ENCODE peak calls at places on chromosomes 4 and X, in ten cellular contexts. One of them, this sample, is unnamed.

GRCh38 chr4:172892300-172892699 is 276.3 kb upstream of the GALNT7 start:
- DNase-seq in suprapubic skin: no peak
- DNase-seq in HepG2: no peak
- DNase-seq in vagina: no peak
- DNase-seq in H1: peak
- DNase-seq in spleen: no peak
- DNase-seq in stomach: no peak
- DNase-seq in prostate gland: no peak
- DNase-seq in esophagus muscularis mucosa: no peak
- DNase-seq in breast epithelium: no peak
- DNase-seq in this sample: no peak

GRCh38 chrX:475926-476723 is 89.4 kb upstream of the PPP2R3B start:
- DNase-seq in H1: no peak
- DNase-seq in HepG2: no peak
- DNase-seq in prostate gland: no peak
- DNase-seq in esophagus muscularis mucosa: no peak
- DNase-seq in spleen: peak
- DNase-seq in vagina: no peak
- DNase-seq in suprapubic skin: no peak
- DNase-seq in breast epithelium: no peak
- DNase-seq in stomach: no peak
- DNase-seq in this sample: peak

GRCh38 chrX:151081016-151081415 is 95.4 kb upstream of the GPR50 start:
- DNase-seq in vagina: no peak
- DNase-seq in breast epithelium: no peak
- DNase-seq in prostate gland: no peak
- DNase-seq in suprapubic skin: no peak
- DNase-seq in spleen: no peak
- DNase-seq in esophagus muscularis mucosa: no peak
- DNase-seq in H1: no peak
- DNase-seq in stomach: no peak
- DNase-seq in HepG2: no peak
- DNase-seq in this sample: no peak

GRCh38 chr4:159504634-159505033 is 401.8 kb downstream of the RAPGEF2 start:
- DNase-seq in breast epithelium: no peak
- DNase-seq in HepG2: no peak
- DNase-seq in vagina: no peak
- DNase-seq in H1: no peak
- DNase-seq in suprapubic skin: no peak
- DNase-seq in stomach: no peak
- DNase-seq in esophagus muscularis mucosa: no peak
- DNase-seq in prostate gland: no peak
- DNase-seq in spleen: no peak
- DNase-seq in this sample: no peak

GRCh38 chr4:7021355-7021754 is 21.8 kb upstream of the TADA2B start:
- DNase-seq in spleen: no peak
- DNase-seq in HepG2: no peak
- DNase-seq in prostate gland: no peak
- DNase-seq in breast epithelium: no peak
- DNase-seq in stomach: no peak
- DNase-seq in esophagus muscularis mucosa: no peak
- DNase-seq in H1: no peak
- DNase-seq in suprapubic skin: no peak
- DNase-seq in vagina: no peak
- DNase-seq in this sample: no peak

GRCh38 chrX:1452497-1453389 is at the start of gene ASMTL:
- DNase-seq in spleen: peak
- DNase-seq in HepG2: peak
- DNase-seq in breast epithelium: peak
- DNase-seq in prostate gland: peak
- DNase-seq in H1: peak
- DNase-seq in suprapubic skin: peak
- DNase-seq in esophagus muscularis mucosa: peak
- DNase-seq in vagina: peak
- DNase-seq in stomach: peak
- DNase-seq in this sample: peak

GRCh38 chrX:22164770-22165388 is 107.8 kb upstream of the CBLL2 start:
- DNase-seq in stomach: no peak
- DNase-seq in suprapubic skin: no peak
- DNase-seq in esophagus muscularis mucosa: no peak
- DNase-seq in prostate gland: no peak
- DNase-seq in breast epithelium: no peak
- DNase-seq in H1: no peak
- DNase-seq in vagina: no peak
- DNase-seq in HepG2: no peak
- DNase-seq in spleen: no peak
- DNase-seq in this sample: no peak

GRCh38 chrX:17944833-17945497 is 83.9 kb upstream of the RAI2 start:
- DNase-seq in HepG2: peak
- DNase-seq in H1: peak
- DNase-seq in spleen: no peak
- DNase-seq in suprapubic skin: no peak
- DNase-seq in stomach: no peak
- DNase-seq in breast epithelium: no peak
- DNase-seq in vagina: no peak
- DNase-seq in prostate gland: peak
- DNase-seq in esophagus muscularis mucosa: no peak
- DNase-seq in this sample: no peak

DNA sequence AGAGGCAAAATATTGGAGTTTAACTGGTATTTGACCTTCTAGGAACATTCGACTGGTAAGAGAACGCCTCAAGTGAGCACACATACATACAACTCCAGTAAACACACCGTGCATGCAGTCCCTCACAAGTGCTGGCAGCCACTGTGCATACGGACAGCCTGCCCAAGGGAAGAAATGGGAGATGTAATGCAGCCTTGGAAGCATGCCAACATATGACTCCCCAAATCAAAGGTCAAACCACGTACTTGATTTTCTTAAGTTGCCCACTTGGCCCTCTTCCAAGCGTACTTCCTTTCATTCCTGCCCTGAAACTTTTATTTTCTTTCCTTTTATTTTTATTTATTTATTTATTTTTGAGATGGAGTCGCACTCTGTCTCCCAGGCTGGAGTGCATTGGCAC is 206.6 kb downstream of the SPRY1 start:
- DNase-seq in HepG2: peak
- DNase-seq in breast epithelium: no peak
- DNase-seq in vagina: no peak
- DNase-seq in suprapubic skin: no peak
- DNase-seq in spleen: no peak
- DNase-seq in stomach: peak
- DNase-seq in prostate gland: no peak
- DNase-seq in esophagus muscularis mucosa: no peak
- DNase-seq in H1: no peak
- DNase-seq in this sample: no peak
- TF ChIP-seq POLR2A in HepG2: no peak
- TF ChIP-seq POLR2A in breast epithelium: no peak
- TF ChIP-seq POLR2A in vagina: no peak
- TF ChIP-seq POLR2A in suprapubic skin: no peak
- TF ChIP-seq POLR2A in spleen: no peak
- TF ChIP-seq POLR2A in stomach: no peak
- TF ChIP-seq POLR2A in prostate gland: no peak
- TF ChIP-seq POLR2A in esophagus muscularis mucosa: no peak
- TF ChIP-seq POLR2A in H1: no peak
- TF ChIP-seq POLR2A in this sample: no peak

DNA sequence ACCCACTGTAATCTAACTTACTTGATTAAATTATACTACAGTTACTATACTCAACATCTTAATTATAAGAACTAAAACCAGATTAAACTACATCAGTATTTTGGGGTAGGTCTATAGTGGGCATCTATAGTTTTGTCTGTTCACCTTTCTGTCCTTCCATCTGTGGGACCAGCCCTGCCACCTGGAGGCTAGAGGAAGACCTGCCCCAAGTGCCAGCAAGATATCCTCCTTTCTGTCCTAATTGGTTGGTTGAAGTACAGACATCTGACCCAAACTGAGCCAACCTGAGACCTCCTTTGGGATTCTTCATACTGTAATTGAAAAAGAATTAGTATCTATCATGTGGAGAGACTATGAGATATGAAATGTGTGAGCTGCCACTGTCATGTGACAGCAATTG is 172.2 kb upstream of the TLL1 start:
- DNase-seq in suprapubic skin: no peak
- DNase-seq in stomach: no peak
- DNase-seq in H1: no peak
- DNase-seq in spleen: no peak
- DNase-seq in esophagus muscularis mucosa: no peak
- DNase-seq in breast epithelium: no peak
- DNase-seq in prostate gland: no peak
- DNase-seq in vagina: no peak
- DNase-seq in HepG2: peak
- DNase-seq in this sample: no peak
- TF ChIP-seq CTCF in suprapubic skin: no peak
- TF ChIP-seq CTCF in stomach: no peak
- TF ChIP-seq CTCF in H1: peak
- TF ChIP-seq CTCF in spleen: no peak
- TF ChIP-seq CTCF in esophagus muscularis mucosa: no peak
- TF ChIP-seq CTCF in breast epithelium: no peak
- TF ChIP-seq CTCF in prostate gland: no peak
- TF ChIP-seq CTCF in vagina: no peak
- TF ChIP-seq CTCF in HepG2: peak
- TF ChIP-seq CTCF in this sample: no peak

DNA sequence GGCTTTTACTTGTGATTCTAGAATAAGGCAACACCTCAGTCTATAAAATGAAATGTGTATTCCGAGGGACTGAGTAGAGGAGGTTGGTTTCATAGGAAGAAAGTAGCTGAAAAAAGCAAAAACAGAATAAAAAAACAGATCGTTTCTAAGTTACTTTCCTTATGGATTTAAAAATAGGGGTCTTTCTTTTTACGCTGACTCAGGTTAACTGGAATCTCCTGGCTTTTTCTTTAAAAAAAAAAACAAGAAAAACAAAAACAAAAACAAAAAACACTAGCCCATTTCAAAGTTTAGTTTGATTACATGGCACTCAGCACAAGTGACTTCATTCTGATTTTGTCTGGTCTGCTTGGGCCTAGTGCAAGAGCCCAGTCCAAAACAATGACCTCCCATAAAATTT is 222.8 kb upstream of the HTR2C start:
- DNase-seq in esophagus muscularis mucosa: no peak
- DNase-seq in vagina: no peak
- DNase-seq in suprapubic skin: no peak
- DNase-seq in prostate gland: no peak
- DNase-seq in stomach: no peak
- DNase-seq in spleen: no peak
- DNase-seq in H1: no peak
- DNase-seq in HepG2: no peak
- DNase-seq in breast epithelium: no peak
- DNase-seq in this sample: no peak
- TF ChIP-seq POLR2AphosphoS5 in esophagus muscularis mucosa: no peak
- TF ChIP-seq POLR2AphosphoS5 in vagina: no peak
- TF ChIP-seq POLR2AphosphoS5 in suprapubic skin: no peak
- TF ChIP-seq POLR2AphosphoS5 in prostate gland: no peak
- TF ChIP-seq POLR2AphosphoS5 in stomach: no peak
- TF ChIP-seq POLR2AphosphoS5 in spleen: no peak
- TF ChIP-seq POLR2AphosphoS5 in H1: no peak
- TF ChIP-seq POLR2AphosphoS5 in HepG2: no peak
- TF ChIP-seq POLR2AphosphoS5 in breast epithelium: no peak
- TF ChIP-seq POLR2AphosphoS5 in this sample: no peak

GRCh38 chrX:38806875-38807601 is 5.8 kb downstream of the MID1IP1 start:
- DNase-seq in HepG2: peak
- DNase-seq in spleen: no peak
- DNase-seq in breast epithelium: no peak
- DNase-seq in stomach: no peak
- DNase-seq in suprapubic skin: no peak
- DNase-seq in vagina: no peak
- DNase-seq in H1: no peak
- DNase-seq in esophagus muscularis mucosa: no peak
- DNase-seq in prostate gland: no peak
- DNase-seq in this sample: no peak

GRCh38 chrX:38804481-38805293 is 3.4 kb downstream of the MID1IP1 start:
- DNase-seq in suprapubic skin: peak
- DNase-seq in prostate gland: no peak
- DNase-seq in stomach: peak
- DNase-seq in vagina: no peak
- DNase-seq in esophagus muscularis mucosa: no peak
- DNase-seq in spleen: peak
- DNase-seq in H1: peak
- DNase-seq in HepG2: no peak
- DNase-seq in breast epithelium: peak
- DNase-seq in this sample: peak

GRCh38 chrX:38806054-38806389 is 4.8 kb downstream of the MID1IP1 start:
- DNase-seq in stomach: no peak
- DNase-seq in prostate gland: no peak
- DNase-seq in vagina: no peak
- DNase-seq in HepG2: no peak
- DNase-seq in esophagus muscularis mucosa: no peak
- DNase-seq in suprapubic skin: no peak
- DNase-seq in spleen: no peak
- DNase-seq in H1: no peak
- DNase-seq in breast epithelium: no peak
- DNase-seq in this sample: no peak

GRCh38 chrX:38803609-38804480 is 2.6 kb downstream of the MID1IP1 start:
- DNase-seq in suprapubic skin: peak
- DNase-seq in stomach: peak
- DNase-seq in esophagus muscularis mucosa: peak
- DNase-seq in spleen: peak
- DNase-seq in HepG2: peak
- DNase-seq in prostate gland: peak
- DNase-seq in vagina: no peak
- DNase-seq in breast epithelium: peak
- DNase-seq in H1: peak
- DNase-seq in this sample: peak

GRCh38 chrX:38805294-38806053 is 4.2 kb downstream of the MID1IP1 start:
- DNase-seq in vagina: no peak
- DNase-seq in prostate gland: peak
- DNase-seq in spleen: peak
- DNase-seq in suprapubic skin: peak
- DNase-seq in esophagus muscularis mucosa: no peak
- DNase-seq in stomach: peak
- DNase-seq in H1: peak
- DNase-seq in HepG2: peak
- DNase-seq in breast epithelium: peak
- DNase-seq in this sample: peak
- TF ChIP-seq POLR2A in vagina: no peak
- TF ChIP-seq POLR2A in prostate gland: peak
- TF ChIP-seq POLR2A in spleen: no peak
- TF ChIP-seq POLR2A in suprapubic skin: no peak
- TF ChIP-seq POLR2A in esophagus muscularis mucosa: no peak
- TF ChIP-seq POLR2A in stomach: no peak
- TF ChIP-seq POLR2A in H1: peak
- TF ChIP-seq POLR2A in HepG2: no peak
- TF ChIP-seq POLR2A in breast epithelium: peak
- TF ChIP-seq POLR2A in this sample: no peak

DNA sequence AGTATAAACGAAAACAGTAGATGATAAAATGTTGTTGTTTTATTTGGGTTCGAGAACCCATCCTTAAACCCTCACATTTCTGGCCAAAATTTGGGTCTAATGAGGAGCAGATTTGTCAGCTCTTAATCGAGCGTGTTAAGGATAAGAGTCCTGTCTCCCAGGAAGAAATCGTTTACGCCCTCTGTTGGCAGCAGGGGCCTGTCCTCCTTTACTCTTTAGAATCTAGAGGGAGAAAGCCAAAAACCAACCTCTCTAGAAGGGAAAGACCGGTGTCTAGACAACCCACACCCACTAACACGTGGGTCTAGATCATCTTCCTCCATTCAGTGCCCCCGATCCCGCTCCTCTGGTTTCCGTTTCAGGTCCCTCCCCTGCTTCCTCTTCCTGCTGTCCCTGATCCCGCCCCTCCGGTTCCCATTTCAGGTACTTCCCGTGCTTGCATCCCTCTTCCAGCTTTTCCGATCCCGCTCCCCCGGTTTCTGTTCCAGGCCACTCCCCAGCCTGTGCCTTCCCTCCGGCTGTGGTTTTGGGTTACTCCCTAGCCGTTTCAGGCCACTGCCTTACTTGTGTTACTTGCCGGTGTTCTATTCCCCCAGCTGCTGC is 339.1 kb downstream of the PAPSS1 start:
- DNase-seq in vagina: no peak
- DNase-seq in suprapubic skin: no peak
- DNase-seq in prostate gland: no peak
- DNase-seq in esophagus muscularis mucosa: no peak
- DNase-seq in spleen: no peak
- DNase-seq in breast epithelium: no peak
- DNase-seq in HepG2: no peak
- DNase-seq in stomach: no peak
- DNase-seq in H1: no peak
- DNase-seq in this sample: no peak
- TF ChIP-seq CTCF in vagina: no peak
- TF ChIP-seq CTCF in suprapubic skin: no peak
- TF ChIP-seq CTCF in prostate gland: no peak
- TF ChIP-seq CTCF in esophagus muscularis mucosa: no peak
- TF ChIP-seq CTCF in spleen: no peak
- TF ChIP-seq CTCF in breast epithelium: no peak
- TF ChIP-seq CTCF in HepG2: no peak
- TF ChIP-seq CTCF in stomach: no peak
- TF ChIP-seq CTCF in H1: no peak
- TF ChIP-seq CTCF in this sample: no peak